ENCODE peak calls at places on chromosomes 6 and 20, in seven cellular contexts. One of them, this sample, is unnamed. For H3K4me1, the result is how much of the 10 kb centered on the place peaks cover.

GRCh38 chr20:53706008-53706481 is 112.4 kb upstream of the ZNF217 start:
- DNase-seq in A549: no peak
- DNase-seq in DND-41: no peak
- DNase-seq in sigmoid colon: no peak
- DNase-seq in ovary: no peak
- DNase-seq in CD8-positive, alpha-beta T cell: no peak
- DNase-seq in lower lobe of right lung: no peak
- DNase-seq in this sample: no peak

GRCh38 chr6:44666324-44666723 is 278.8 kb downstream of the CDC5L start:
- DNase-seq in A549: no peak
- DNase-seq in DND-41: no peak
- DNase-seq in sigmoid colon: no peak
- DNase-seq in ovary: no peak
- DNase-seq in CD8-positive, alpha-beta T cell: no peak
- DNase-seq in lower lobe of right lung: no peak
- DNase-seq in this sample: no peak

GRCh38 chr6:169824021-169824420 is 72.6 kb downstream of the ERMARD start:
- DNase-seq in A549: no peak
- DNase-seq in DND-41: no peak
- DNase-seq in sigmoid colon: no peak
- DNase-seq in ovary: no peak
- DNase-seq in CD8-positive, alpha-beta T cell: no peak
- DNase-seq in lower lobe of right lung: no peak
- DNase-seq in this sample: no peak

GRCh38 chr6:138614151-138614550 is 114.9 kb upstream of the NHSL1 start:
- DNase-seq in A549: no peak
- DNase-seq in DND-41: no peak
- DNase-seq in sigmoid colon: no peak
- DNase-seq in ovary: no peak
- DNase-seq in CD8-positive, alpha-beta T cell: no peak
- DNase-seq in lower lobe of right lung: no peak
- DNase-seq in this sample: no peak

GRCh38 chr6:158817298-158818007 is 1.7 kb downstream of the EZR start:
- DNase-seq in A549: no peak
- DNase-seq in DND-41: peak
- DNase-seq in sigmoid colon: peak
- DNase-seq in ovary: peak
- DNase-seq in CD8-positive, alpha-beta T cell: no peak
- DNase-seq in lower lobe of right lung: peak
- DNase-seq in this sample: peak

GRCh38 chr6:20319520-20320357 is 81.9 kb upstream of the E2F3 start:
- DNase-seq in A549: no peak
- DNase-seq in DND-41: peak
- DNase-seq in sigmoid colon: no peak
- DNase-seq in ovary: no peak
- DNase-seq in CD8-positive, alpha-beta T cell: peak
- DNase-seq in lower lobe of right lung: peak
- DNase-seq in this sample: peak

GRCh38 chr20:1033751-1034419 is 31.8 kb upstream of the RSPO4 start:
- DNase-seq in A549: no peak
- DNase-seq in DND-41: no peak
- DNase-seq in sigmoid colon: no peak
- DNase-seq in ovary: no peak
- DNase-seq in CD8-positive, alpha-beta T cell: no peak
- DNase-seq in lower lobe of right lung: peak
- DNase-seq in this sample: no peak

GRCh38 chr6:150435832-150436231 is 67.0 kb downstream of the IYD start:
- DNase-seq in A549: no peak
- DNase-seq in DND-41: no peak
- DNase-seq in sigmoid colon: no peak
- DNase-seq in ovary: no peak
- DNase-seq in CD8-positive, alpha-beta T cell: no peak
- DNase-seq in lower lobe of right lung: no peak
- DNase-seq in this sample: no peak

GRCh38 chr20:7161690-7162089 is 394.2 kb downstream of the BMP2 start:
- DNase-seq in A549: no peak
- DNase-seq in DND-41: no peak
- DNase-seq in sigmoid colon: no peak
- DNase-seq in ovary: no peak
- DNase-seq in CD8-positive, alpha-beta T cell: no peak
- DNase-seq in lower lobe of right lung: no peak
- DNase-seq in this sample: no peak

GRCh38 chr6:105592329-105592728 is 189.4 kb upstream of the PREP start:
- DNase-seq in A549: peak
- DNase-seq in DND-41: no peak
- DNase-seq in sigmoid colon: peak
- DNase-seq in ovary: no peak
- DNase-seq in CD8-positive, alpha-beta T cell: no peak
- DNase-seq in lower lobe of right lung: no peak
- DNase-seq in this sample: no peak

GRCh38 chr6:110366241-110366640 is 8.1 kb upstream of the METTL24 start:
- DNase-seq in A549: no peak
- DNase-seq in DND-41: no peak
- DNase-seq in sigmoid colon: no peak
- DNase-seq in ovary: no peak
- DNase-seq in CD8-positive, alpha-beta T cell: no peak
- DNase-seq in lower lobe of right lung: no peak
- DNase-seq in this sample: no peak

GRCh38 chr6:107637316-107637715 is 147.4 kb downstream of the SOBP start:
- DNase-seq in A549: no peak
- DNase-seq in DND-41: no peak
- DNase-seq in sigmoid colon: no peak
- DNase-seq in ovary: no peak
- DNase-seq in CD8-positive, alpha-beta T cell: no peak
- DNase-seq in lower lobe of right lung: no peak
- DNase-seq in this sample: no peak

GRCh38 chr6:34045698-34046097 is 100.2 kb downstream of the GRM4 start:
- DNase-seq in A549: no peak
- DNase-seq in DND-41: no peak
- DNase-seq in sigmoid colon: no peak
- DNase-seq in ovary: no peak
- DNase-seq in CD8-positive, alpha-beta T cell: no peak
- DNase-seq in lower lobe of right lung: no peak
- DNase-seq in this sample: no peak

GRCh38 chr6:116010400-116011095 is 50.1 kb downstream of the FRK start:
- DNase-seq in A549: no peak
- DNase-seq in DND-41: peak
- DNase-seq in sigmoid colon: peak
- DNase-seq in ovary: peak
- DNase-seq in CD8-positive, alpha-beta T cell: peak
- DNase-seq in lower lobe of right lung: peak
- DNase-seq in this sample: peak

GRCh38 chr6:107490568-107491058 is 696 bp downstream of the SOBP start:
- DNase-seq in A549: no peak
- DNase-seq in DND-41: no peak
- DNase-seq in sigmoid colon: peak
- DNase-seq in ovary: peak
- DNase-seq in CD8-positive, alpha-beta T cell: no peak
- DNase-seq in lower lobe of right lung: no peak
- DNase-seq in this sample: peak

GRCh38 chr20:41782730-41783406 is 164.7 kb upstream of the CHD6 start:
- DNase-seq in A549: no peak
- DNase-seq in DND-41: no peak
- DNase-seq in sigmoid colon: no peak
- DNase-seq in ovary: no peak
- DNase-seq in CD8-positive, alpha-beta T cell: no peak
- DNase-seq in lower lobe of right lung: no peak
- DNase-seq in this sample: no peak

GRCh38 chr6:117317261-117317660 is 51.9 kb downstream of the VGLL2 start:
- DNase-seq in A549: peak
- DNase-seq in DND-41: no peak
- DNase-seq in sigmoid colon: no peak
- DNase-seq in ovary: no peak
- DNase-seq in CD8-positive, alpha-beta T cell: no peak
- DNase-seq in lower lobe of right lung: no peak
- DNase-seq in this sample: no peak

GRCh38 chr20:38302721-38303120 is 1.2 kb upstream of the BPI start:
- DNase-seq in A549: no peak
- DNase-seq in DND-41: no peak
- DNase-seq in sigmoid colon: peak
- DNase-seq in ovary: no peak
- DNase-seq in CD8-positive, alpha-beta T cell: no peak
- DNase-seq in lower lobe of right lung: no peak
- DNase-seq in this sample: peak

GRCh38 chr6:48036316-48036715 is 74.7 kb downstream of the PTCHD4 start:
- DNase-seq in A549: no peak
- DNase-seq in DND-41: no peak
- DNase-seq in sigmoid colon: no peak
- DNase-seq in ovary: no peak
- DNase-seq in CD8-positive, alpha-beta T cell: no peak
- DNase-seq in lower lobe of right lung: no peak
- DNase-seq in this sample: no peak

GRCh38 chr6:169709293-169709692 is 7.4 kb downstream of the C6orf120 start:
- DNase-seq in A549: no peak
- DNase-seq in DND-41: no peak
- DNase-seq in sigmoid colon: no peak
- DNase-seq in ovary: no peak
- DNase-seq in CD8-positive, alpha-beta T cell: no peak
- DNase-seq in lower lobe of right lung: no peak
- DNase-seq in this sample: no peak

GRCh38 chr20:41018153-41018552 is 10.5 kb upstream of the TOP1 start:
- DNase-seq in A549: no peak
- DNase-seq in DND-41: no peak
- DNase-seq in sigmoid colon: no peak
- DNase-seq in ovary: no peak
- DNase-seq in CD8-positive, alpha-beta T cell: no peak
- DNase-seq in lower lobe of right lung: no peak
- DNase-seq in this sample: no peak

GRCh38 chr6:139699335-139699734 is 324.9 kb upstream of the CITED2 start:
- DNase-seq in A549: no peak
- DNase-seq in DND-41: no peak
- DNase-seq in sigmoid colon: no peak
- DNase-seq in ovary: no peak
- DNase-seq in CD8-positive, alpha-beta T cell: no peak
- DNase-seq in lower lobe of right lung: no peak
- DNase-seq in this sample: no peak

GRCh38 chr20:56385130-56385529 is 6.9 kb downstream of the AURKA start:
- DNase-seq in A549: no peak
- DNase-seq in DND-41: no peak
- DNase-seq in sigmoid colon: no peak
- DNase-seq in ovary: no peak
- DNase-seq in CD8-positive, alpha-beta T cell: no peak
- DNase-seq in lower lobe of right lung: no peak
- DNase-seq in this sample: no peak
- H3K4me3 ChIP-seq in A549: no peak
- H3K4me3 ChIP-seq in DND-41: no peak
- H3K4me3 ChIP-seq in sigmoid colon: no peak
- H3K4me3 ChIP-seq in ovary: no peak
- H3K4me3 ChIP-seq in CD8-positive, alpha-beta T cell: no peak
- H3K4me3 ChIP-seq in lower lobe of right lung: no peak
- H3K4me3 ChIP-seq in this sample: no peak

GRCh38 chr6:136763255-136763654 is 29.0 kb downstream of the MAP3K5 start:
- DNase-seq in A549: no peak
- DNase-seq in DND-41: no peak
- DNase-seq in sigmoid colon: no peak
- DNase-seq in ovary: no peak
- DNase-seq in CD8-positive, alpha-beta T cell: no peak
- DNase-seq in lower lobe of right lung: no peak
- DNase-seq in this sample: no peak
- H3K4me1 ChIP-seq in A549: under half
- H3K4me1 ChIP-seq in DND-41: under half
- H3K4me1 ChIP-seq in sigmoid colon: under half
- H3K4me1 ChIP-seq in ovary: under half
- H3K4me1 ChIP-seq in CD8-positive, alpha-beta T cell: half or more
- H3K4me1 ChIP-seq in lower lobe of right lung: half or more
- H3K4me1 ChIP-seq in this sample: under half

DNA sequence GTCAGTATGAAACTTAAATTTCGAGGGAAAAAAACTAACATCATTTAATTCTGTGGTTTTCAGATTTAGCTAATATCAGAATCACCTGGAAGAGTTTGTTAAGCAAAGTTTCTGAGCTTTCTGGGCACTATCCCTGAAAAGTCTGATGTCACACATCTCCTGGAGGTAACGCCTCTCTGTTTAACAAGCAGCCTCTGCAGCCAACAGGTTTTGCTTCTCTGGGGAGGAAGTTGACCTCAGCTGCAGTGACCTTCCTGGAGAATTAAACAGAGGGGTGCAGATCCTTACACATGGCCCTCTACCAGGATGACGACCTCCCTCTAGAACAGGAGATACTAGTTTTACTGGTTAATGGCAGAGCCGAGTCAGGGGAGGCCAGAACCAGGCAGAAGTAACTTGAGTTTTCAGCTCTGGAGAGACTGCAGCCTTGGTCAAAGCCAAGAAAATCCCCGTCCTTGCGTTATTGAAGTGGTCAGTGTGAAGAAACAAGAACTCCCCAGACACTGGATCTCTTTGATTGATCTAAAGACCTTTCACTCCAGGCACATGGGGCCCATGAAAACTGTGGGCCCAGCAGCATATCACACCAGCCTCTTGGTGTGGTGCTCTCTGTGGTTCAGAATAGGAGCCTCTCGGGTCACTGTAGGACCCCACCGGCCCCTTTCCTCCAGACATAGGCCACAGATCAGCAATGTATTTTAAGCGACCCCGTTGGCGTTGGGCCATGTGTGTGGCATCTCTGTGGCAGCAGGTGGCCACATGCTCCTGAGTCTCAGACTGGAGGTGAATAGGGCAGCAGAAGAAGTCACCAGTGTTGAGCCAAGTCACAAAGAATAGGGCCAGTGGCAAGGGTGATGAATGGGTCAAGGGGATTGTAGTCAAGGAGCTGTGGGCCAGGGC is 33.4 kb upstream of the CCR6 start:
- DNase-seq in A549: no peak
- DNase-seq in DND-41: no peak
- DNase-seq in sigmoid colon: no peak
- DNase-seq in ovary: no peak
- DNase-seq in CD8-positive, alpha-beta T cell: no peak
- DNase-seq in lower lobe of right lung: no peak
- DNase-seq in this sample: no peak
- H3K27ac ChIP-seq in A549: no peak
- H3K27ac ChIP-seq in DND-41: no peak
- H3K27ac ChIP-seq in sigmoid colon: no peak
- H3K27ac ChIP-seq in ovary: no peak
- H3K27ac ChIP-seq in CD8-positive, alpha-beta T cell: no peak
- H3K27ac ChIP-seq in lower lobe of right lung: no peak
- H3K27ac ChIP-seq in this sample: no peak

DNA sequence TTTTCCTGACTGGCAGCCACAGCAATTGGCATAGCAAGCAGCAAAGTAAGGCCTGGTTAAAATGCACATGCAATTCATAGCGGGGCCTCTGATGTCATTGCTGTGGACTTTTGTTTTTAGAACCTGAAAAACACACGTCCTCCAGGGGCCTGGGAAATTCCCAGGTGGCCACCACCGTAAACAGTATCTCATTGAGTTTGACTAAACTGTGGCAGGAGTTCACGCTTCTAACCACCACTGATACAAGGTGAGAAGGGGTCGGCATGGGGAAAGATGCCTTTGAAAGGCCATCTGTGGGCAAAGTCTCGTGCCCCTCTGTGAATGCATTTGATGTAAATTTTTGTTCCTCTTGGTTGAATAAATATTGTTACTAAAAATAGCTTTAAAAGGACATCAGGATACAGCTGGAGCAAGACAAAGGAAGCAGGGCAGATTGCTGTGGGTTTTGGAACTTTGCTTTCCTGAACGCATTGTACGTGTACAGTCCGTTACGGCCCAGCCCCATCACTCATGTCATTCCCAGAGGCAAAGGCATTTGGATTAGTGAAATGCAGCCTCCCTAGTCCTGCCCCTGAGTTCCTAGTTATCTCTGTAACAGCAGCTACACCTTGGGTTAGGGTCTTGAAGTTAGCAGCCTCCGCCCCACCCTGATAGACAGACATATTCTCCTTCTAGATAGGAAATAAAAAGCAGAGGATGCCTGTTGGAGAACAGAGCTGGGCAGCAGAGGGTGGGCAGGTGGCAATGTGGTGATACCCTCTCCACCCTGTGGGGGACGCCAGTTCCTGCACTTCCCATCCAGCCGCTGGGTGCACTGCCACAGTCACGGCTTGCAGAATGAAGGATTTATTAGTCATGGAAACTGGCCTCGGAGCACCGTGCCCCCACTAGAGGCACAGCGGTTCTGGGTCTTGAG is 80.3 kb downstream of the ZDHHC14 start:
- DNase-seq in A549: no peak
- DNase-seq in DND-41: no peak
- DNase-seq in sigmoid colon: no peak
- DNase-seq in ovary: no peak
- DNase-seq in CD8-positive, alpha-beta T cell: no peak
- DNase-seq in lower lobe of right lung: no peak
- DNase-seq in this sample: no peak
- H3K4me3 ChIP-seq in A549: no peak
- H3K4me3 ChIP-seq in DND-41: no peak
- H3K4me3 ChIP-seq in sigmoid colon: no peak
- H3K4me3 ChIP-seq in ovary: no peak
- H3K4me3 ChIP-seq in CD8-positive, alpha-beta T cell: no peak
- H3K4me3 ChIP-seq in lower lobe of right lung: no peak
- H3K4me3 ChIP-seq in this sample: no peak